ENCODE peak calls at places on chromosomes 3 and 15, in nine cellular contexts. One of them, this sample, is unnamed.

GRCh38 chr3:141812091-141812490 is 48.9 kb downstream of the GRK7 start:
- DNase-seq in Peyer's patch: no peak
- DNase-seq in stomach: no peak
- DNase-seq in fibroblast of lung: no peak
- DNase-seq in breast epithelium: no peak
- DNase-seq in H9: no peak
- DNase-seq in body of pancreas: no peak
- DNase-seq in K562: no peak
- DNase-seq in A549: no peak
- DNase-seq in this sample: no peak

GRCh38 chr15:67241132-67241855 is 13.2 kb downstream of the AAGAB start:
- DNase-seq in Peyer's patch: no peak
- DNase-seq in stomach: no peak
- DNase-seq in fibroblast of lung: no peak
- DNase-seq in breast epithelium: no peak
- DNase-seq in H9: no peak
- DNase-seq in body of pancreas: no peak
- DNase-seq in K562: no peak
- DNase-seq in A549: no peak
- DNase-seq in this sample: no peak

GRCh38 chr15:36707884-36708430 is 128.5 kb downstream of the CDIN1 start:
- DNase-seq in Peyer's patch: no peak
- DNase-seq in stomach: no peak
- DNase-seq in fibroblast of lung: no peak
- DNase-seq in breast epithelium: no peak
- DNase-seq in H9: no peak
- DNase-seq in body of pancreas: no peak
- DNase-seq in K562: no peak
- DNase-seq in A549: no peak
- DNase-seq in this sample: no peak

GRCh38 chr15:100042558-100042957 is 299.2 kb downstream of the ADAMTS17 start:
- DNase-seq in Peyer's patch: no peak
- DNase-seq in stomach: no peak
- DNase-seq in fibroblast of lung: no peak
- DNase-seq in breast epithelium: no peak
- DNase-seq in H9: no peak
- DNase-seq in body of pancreas: no peak
- DNase-seq in K562: no peak
- DNase-seq in A549: no peak
- DNase-seq in this sample: no peak

GRCh38 chr3:46883252-46884185 is 6.0 kb downstream of the PTH1R start:
- DNase-seq in Peyer's patch: no peak
- DNase-seq in stomach: no peak
- DNase-seq in fibroblast of lung: peak; percentile 31
- DNase-seq in breast epithelium: no peak
- DNase-seq in H9: no peak
- DNase-seq in body of pancreas: no peak
- DNase-seq in K562: peak; percentile 31
- DNase-seq in A549: no peak
- DNase-seq in this sample: no peak

GRCh38 chr3:132256984-132257383 is 60.2 kb upstream of the ACP3 start:
- DNase-seq in Peyer's patch: no peak
- DNase-seq in stomach: peak; percentile 40
- DNase-seq in fibroblast of lung: peak; percentile 81
- DNase-seq in breast epithelium: no peak
- DNase-seq in H9: peak; percentile 62
- DNase-seq in body of pancreas: peak; percentile 13
- DNase-seq in K562: peak; percentile 15
- DNase-seq in A549: no peak
- DNase-seq in this sample: peak; percentile 63

GRCh38 chr15:33031324-33031736 is 163.2 kb downstream of the FMN1 start:
- DNase-seq in Peyer's patch: no peak
- DNase-seq in stomach: no peak
- DNase-seq in fibroblast of lung: peak; percentile 60
- DNase-seq in breast epithelium: no peak
- DNase-seq in H9: no peak
- DNase-seq in body of pancreas: peak; percentile 31
- DNase-seq in K562: no peak
- DNase-seq in A549: no peak
- DNase-seq in this sample: no peak

GRCh38 chr15:74314897-74315438 is 52.5 kb downstream of the CYP11A1 start:
- DNase-seq in Peyer's patch: no peak
- DNase-seq in stomach: no peak
- DNase-seq in fibroblast of lung: no peak
- DNase-seq in breast epithelium: no peak
- DNase-seq in H9: no peak
- DNase-seq in body of pancreas: no peak
- DNase-seq in K562: peak; percentile 47
- DNase-seq in A549: no peak
- DNase-seq in this sample: no peak

GRCh38 chr3:37935290-37935668 is 55.3 kb upstream of the VILL start:
- DNase-seq in Peyer's patch: no peak
- DNase-seq in stomach: no peak
- DNase-seq in fibroblast of lung: peak; percentile 49
- DNase-seq in breast epithelium: no peak
- DNase-seq in H9: no peak
- DNase-seq in body of pancreas: no peak
- DNase-seq in K562: no peak
- DNase-seq in A549: no peak
- DNase-seq in this sample: peak; percentile 19

GRCh38 chr3:152235709-152236298 is 32.9 kb upstream of the MBNL1 start:
- DNase-seq in Peyer's patch: no peak
- DNase-seq in stomach: no peak
- DNase-seq in fibroblast of lung: no peak
- DNase-seq in breast epithelium: no peak
- DNase-seq in H9: no peak
- DNase-seq in body of pancreas: no peak
- DNase-seq in K562: peak; percentile 79
- DNase-seq in A549: peak; percentile 36
- DNase-seq in this sample: no peak

GRCh38 chr15:92019706-92020105 is 166.2 kb downstream of the SLCO3A1 start:
- DNase-seq in Peyer's patch: no peak
- DNase-seq in stomach: no peak
- DNase-seq in fibroblast of lung: no peak
- DNase-seq in breast epithelium: no peak
- DNase-seq in H9: no peak
- DNase-seq in body of pancreas: no peak
- DNase-seq in K562: no peak
- DNase-seq in A549: no peak
- DNase-seq in this sample: no peak

GRCh38 chr15:57169643-57170042 is 206.7 kb upstream of the CGNL1 start:
- DNase-seq in Peyer's patch: no peak
- DNase-seq in stomach: no peak
- DNase-seq in fibroblast of lung: no peak
- DNase-seq in breast epithelium: no peak
- DNase-seq in H9: no peak
- DNase-seq in body of pancreas: no peak
- DNase-seq in K562: no peak
- DNase-seq in A549: no peak
- DNase-seq in this sample: no peak

GRCh38 chr3:179452166-179452544 is 885 bp upstream of the GNB4 start:
- DNase-seq in Peyer's patch: no peak
- DNase-seq in stomach: no peak
- DNase-seq in fibroblast of lung: peak; percentile 91
- DNase-seq in breast epithelium: no peak
- DNase-seq in H9: no peak
- DNase-seq in body of pancreas: no peak
- DNase-seq in K562: peak; percentile 24
- DNase-seq in A549: no peak
- DNase-seq in this sample: no peak

GRCh38 chr15:25022233-25022632 is 67.4 kb downstream of the SNRPN start:
- DNase-seq in Peyer's patch: no peak
- DNase-seq in stomach: no peak
- DNase-seq in fibroblast of lung: peak; percentile 31
- DNase-seq in breast epithelium: no peak
- DNase-seq in H9: no peak
- DNase-seq in body of pancreas: no peak
- DNase-seq in K562: no peak
- DNase-seq in A549: no peak
- DNase-seq in this sample: no peak

GRCh38 chr3:165751654-165752053 is 85.6 kb downstream of the BCHE start:
- DNase-seq in Peyer's patch: no peak
- DNase-seq in stomach: no peak
- DNase-seq in fibroblast of lung: no peak
- DNase-seq in breast epithelium: no peak
- DNase-seq in H9: no peak
- DNase-seq in body of pancreas: no peak
- DNase-seq in K562: no peak
- DNase-seq in A549: no peak
- DNase-seq in this sample: no peak

GRCh38 chr3:45946307-45946706 is 3.0 kb downstream of the CXCR6 start:
- DNase-seq in Peyer's patch: peak; percentile 63
- DNase-seq in stomach: no peak
- DNase-seq in fibroblast of lung: no peak
- DNase-seq in breast epithelium: no peak
- DNase-seq in H9: no peak
- DNase-seq in body of pancreas: no peak
- DNase-seq in K562: no peak
- DNase-seq in A549: no peak
- DNase-seq in this sample: peak; percentile 34

GRCh38 chr15:71052356-71052755 is 62.9 kb upstream of the THSD4 start:
- DNase-seq in Peyer's patch: no peak
- DNase-seq in stomach: no peak
- DNase-seq in fibroblast of lung: peak; percentile 58
- DNase-seq in breast epithelium: no peak
- DNase-seq in H9: no peak
- DNase-seq in body of pancreas: no peak
- DNase-seq in K562: no peak
- DNase-seq in A549: no peak
- DNase-seq in this sample: no peak

GRCh38 chr15:71050461-71050860 is 64.8 kb upstream of the THSD4 start:
- DNase-seq in Peyer's patch: no peak
- DNase-seq in stomach: no peak
- DNase-seq in fibroblast of lung: no peak
- DNase-seq in breast epithelium: no peak
- DNase-seq in H9: no peak
- DNase-seq in body of pancreas: no peak
- DNase-seq in K562: no peak
- DNase-seq in A549: no peak
- DNase-seq in this sample: no peak

GRCh38 chr15:71051539-71051938 is 63.7 kb upstream of the THSD4 start:
- DNase-seq in Peyer's patch: no peak
- DNase-seq in stomach: no peak
- DNase-seq in fibroblast of lung: peak; percentile 85
- DNase-seq in breast epithelium: no peak
- DNase-seq in H9: no peak
- DNase-seq in body of pancreas: no peak
- DNase-seq in K562: no peak
- DNase-seq in A549: no peak
- DNase-seq in this sample: no peak

GRCh38 chr15:71048913-71049675 is 66.2 kb upstream of the THSD4 start:
- DNase-seq in Peyer's patch: no peak
- DNase-seq in stomach: no peak
- DNase-seq in fibroblast of lung: peak; percentile 94
- DNase-seq in breast epithelium: no peak
- DNase-seq in H9: no peak
- DNase-seq in body of pancreas: no peak
- DNase-seq in K562: no peak
- DNase-seq in A549: no peak
- DNase-seq in this sample: no peak

GRCh38 chr15:71049706-71050422 is 65.4 kb upstream of the THSD4 start:
- DNase-seq in Peyer's patch: no peak
- DNase-seq in stomach: no peak
- DNase-seq in fibroblast of lung: peak; percentile 20
- DNase-seq in breast epithelium: no peak
- DNase-seq in H9: no peak
- DNase-seq in body of pancreas: no peak
- DNase-seq in K562: no peak
- DNase-seq in A549: no peak
- DNase-seq in this sample: no peak
- H3K27ac ChIP-seq in Peyer's patch: no peak overlapping the region
- H3K27ac ChIP-seq in stomach: no peak overlapping the region
- H3K27ac ChIP-seq in fibroblast of lung: peak overlapping the region; percentile 99
- H3K27ac ChIP-seq in breast epithelium: no peak overlapping the region
- H3K27ac ChIP-seq in H9: no peak overlapping the region
- H3K27ac ChIP-seq in body of pancreas: no peak overlapping the region
- H3K27ac ChIP-seq in K562: no peak overlapping the region
- H3K27ac ChIP-seq in A549: no peak overlapping the region
- H3K27ac ChIP-seq in this sample: no peak overlapping the region

DNA sequence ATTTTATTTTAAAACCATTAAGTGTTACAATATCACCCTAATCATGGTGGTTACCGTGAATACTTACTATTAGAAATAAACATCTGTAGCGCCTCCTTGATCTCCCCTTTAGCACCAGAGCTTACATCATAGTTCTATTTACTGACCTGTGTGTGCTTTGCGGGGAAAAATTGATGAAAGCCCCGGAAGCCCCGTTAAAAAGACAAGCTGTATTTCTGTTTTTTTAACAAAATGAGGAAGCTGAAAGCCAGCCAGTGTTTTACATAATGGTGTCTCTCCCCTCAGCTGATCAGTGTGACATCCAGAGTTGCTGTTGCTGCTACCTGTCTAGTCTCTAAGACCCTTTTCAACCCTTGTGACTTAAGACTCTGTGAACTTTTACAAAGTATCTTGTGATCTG is 100.8 kb downstream of the OPA1 start:
- DNase-seq in Peyer's patch: no peak
- DNase-seq in stomach: no peak
- DNase-seq in fibroblast of lung: no peak
- DNase-seq in breast epithelium: no peak
- DNase-seq in H9: no peak
- DNase-seq in body of pancreas: no peak
- DNase-seq in K562: no peak
- DNase-seq in A549: no peak
- DNase-seq in this sample: no peak
- H3K27ac ChIP-seq in Peyer's patch: no peak overlapping the region
- H3K27ac ChIP-seq in stomach: no peak overlapping the region
- H3K27ac ChIP-seq in fibroblast of lung: no peak overlapping the region
- H3K27ac ChIP-seq in breast epithelium: no peak overlapping the region
- H3K27ac ChIP-seq in H9: no peak overlapping the region
- H3K27ac ChIP-seq in body of pancreas: no peak overlapping the region
- H3K27ac ChIP-seq in K562: no peak overlapping the region
- H3K27ac ChIP-seq in A549: no peak overlapping the region
- H3K27ac ChIP-seq in this sample: no peak overlapping the region

GRCh38 chr3:194256040-194256945 is 94.8 kb downstream of the CPN2 start:
- DNase-seq in Peyer's patch: no peak
- DNase-seq in stomach: peak; percentile 20
- DNase-seq in fibroblast of lung: no peak
- DNase-seq in breast epithelium: no peak
- DNase-seq in H9: no peak
- DNase-seq in body of pancreas: no peak
- DNase-seq in K562: peak; percentile 83
- DNase-seq in A549: no peak
- DNase-seq in this sample: no peak
- H3K27ac ChIP-seq in Peyer's patch: no peak overlapping the region
- H3K27ac ChIP-seq in stomach: peak overlapping the region; percentile 48
- H3K27ac ChIP-seq in fibroblast of lung: no peak overlapping the region
- H3K27ac ChIP-seq in breast epithelium: peak overlapping the region; percentile 69
- H3K27ac ChIP-seq in H9: no peak overlapping the region
- H3K27ac ChIP-seq in body of pancreas: no peak overlapping the region
- H3K27ac ChIP-seq in K562: peak overlapping the region; percentile 98
- H3K27ac ChIP-seq in A549: no peak overlapping the region
- H3K27ac ChIP-seq in this sample: peak overlapping the region; percentile 43

DNA sequence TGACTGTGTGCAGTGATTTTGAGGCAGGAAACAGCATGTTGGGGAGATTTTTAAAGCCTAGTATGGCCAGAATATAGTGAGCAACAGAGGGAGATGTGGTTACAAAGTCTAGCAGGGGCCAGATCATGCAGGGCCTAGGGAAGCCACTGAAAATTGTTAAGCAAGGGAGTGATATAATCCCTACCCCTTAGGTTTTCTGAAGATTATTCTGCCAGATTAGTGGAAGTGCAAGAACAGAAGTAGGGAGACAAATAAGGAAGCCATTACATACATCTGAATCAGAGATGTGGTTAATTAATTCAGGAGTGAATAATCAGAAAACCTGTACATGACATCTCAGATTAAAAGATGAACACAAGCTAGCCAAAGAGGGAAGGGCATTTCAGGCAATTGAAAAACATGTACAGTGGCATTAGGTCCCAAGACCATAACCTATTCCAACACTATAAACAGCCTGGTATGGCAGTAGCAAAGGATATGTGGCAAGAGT is 54.8 kb downstream of the MSL2 start:
- DNase-seq in Peyer's patch: no peak
- DNase-seq in stomach: no peak
- DNase-seq in fibroblast of lung: no peak
- DNase-seq in breast epithelium: no peak
- DNase-seq in H9: no peak
- DNase-seq in body of pancreas: no peak
- DNase-seq in K562: no peak
- DNase-seq in A549: no peak
- DNase-seq in this sample: no peak
- H3K27ac ChIP-seq in Peyer's patch: no peak overlapping the region
- H3K27ac ChIP-seq in stomach: no peak overlapping the region
- H3K27ac ChIP-seq in fibroblast of lung: peak overlapping the region; percentile 81
- H3K27ac ChIP-seq in breast epithelium: peak overlapping the region; percentile 67
- H3K27ac ChIP-seq in H9: no peak overlapping the region
- H3K27ac ChIP-seq in body of pancreas: no peak overlapping the region
- H3K27ac ChIP-seq in K562: no peak overlapping the region
- H3K27ac ChIP-seq in A549: peak overlapping the region; percentile 51
- H3K27ac ChIP-seq in this sample: no peak overlapping the region